ENCODE peak calls at places on chromosomes 16 and 17, in seven cellular contexts. H is BJ; V is IMR-90; P is activated T-helper 1 cell treated with anti-CD3 and anti-CD28 coated beads, Interleukin-2, amount 50 U/mL, for 16 hours; C is activated CD4-positive, alpha-beta T cell treated with anti-CD3 and anti-CD28 coated beads, Interleukin-2, amount 50 U/mL, for 1 hour; R is MG63; N is spleen. O is an unnamed sample.

GRCh38 chr17:63675607-63676539 is 24.1 kb downstream of the LIMD2 start:
- DNase-seq in H (no peak), V (peak), P (no peak), C (no peak), R (peak), N (no peak), O (no peak)

GRCh38 chr17:60371818-60372510 is 20.0 kb downstream of the USP32 start:
- DNase-seq in H (no peak), V (no peak), P (no peak), C (no peak), R (no peak), N (no peak), O (no peak)

GRCh38 chr16:28590384-28591340 is 6.2 kb downstream of the SULT1A2 start:
- DNase-seq in H (no peak), V (no peak), P (no peak), C (no peak), R (no peak), N (no peak), O (no peak)

GRCh38 chr17:30323262-30323894 is 10.5 kb downstream of the TMIGD1 start:
- DNase-seq in H (no peak), V (no peak), P (no peak), C (peak), R (no peak), N (no peak), O (no peak)

GRCh38 chr17:83079340-83079747 is at the start of gene METRNL:
- DNase-seq in H (no peak), V (peak), P (peak), C (peak), R (peak), N (peak), O (no peak)

GRCh38 chr17:55318081-55318480 is 53.3 kb downstream of the HLF start:
- DNase-seq in H (no peak), V (no peak), P (no peak), C (no peak), R (no peak), N (no peak), O (no peak)

GRCh38 chr17:9854255-9854654 is 28.5 kb downstream of the GLP2R start:
- DNase-seq in H (no peak), V (no peak), P (no peak), C (no peak), R (no peak), N (no peak), O (no peak)

GRCh38 chr17:6085812-6086211 is 15.6 kb downstream of the WSCD1 start:
- DNase-seq in H (no peak), V (no peak), P (no peak), C (no peak), R (no peak), N (no peak), O (no peak)

GRCh38 chr16:83652898-83653297 is 154.9 kb upstream of the HSBP1 start:
- DNase-seq in H (no peak), V (no peak), P (no peak), C (no peak), R (no peak), N (no peak), O (no peak)

GRCh38 chr16:19396555-19397011 is 21.1 kb upstream of the TMC5 start:
- DNase-seq in H (no peak), V (no peak), P (no peak), C (no peak), R (no peak), N (no peak), O (no peak)

GRCh38 chr17:78789663-78790181 is 7.6 kb upstream of the CYTH1 start:
- DNase-seq in H (peak), V (peak), P (no peak), C (peak), R (no peak), N (peak), O (no peak)

GRCh38 chr17:80108321-80108971 is 7.1 kb downstream of the GAA start:
- DNase-seq in H (no peak), V (no peak), P (no peak), C (no peak), R (no peak), N (peak), O (no peak)

GRCh38 chr16:8869212-8869987 is 594 bp upstream of the CARHSP1 start:
- DNase-seq in H (no peak), V (no peak), P (no peak), C (no peak), R (no peak), N (peak), O (no peak)

GRCh38 chr16:9054460-9054859 is 37.0 kb upstream of the HAPSTR1 start:
- DNase-seq in H (no peak), V (no peak), P (no peak), C (no peak), R (no peak), N (no peak), O (no peak)

GRCh38 chr17:15364615-15365014 is 23.2 kb upstream of the TEKT3 start:
- DNase-seq in H (no peak), V (no peak), P (no peak), C (no peak), R (no peak), N (no peak), O (no peak)

GRCh38 chr17:46042248-46042647 is 43.2 kb downstream of the STH start:
- DNase-seq in H (no peak), V (no peak), P (no peak), C (no peak), R (no peak), N (no peak), O (no peak)

O was measured in type B pancreatic cell.